ENCODE peak calls at places on chromosomes 12 and 14, in eight cellular contexts. B is RPMI8226; Z is CD4-positive, CD25-positive, alpha-beta regulatory T cell; S is C1 segment of cervical spinal cord; I is NCI-H1694 treated with DMSO at 0.1 percent for 48 hours; W is right lobe of liver; R is ovary; A is effector CD4-positive, alpha-beta T cell. Q is an unnamed sample.

GRCh38 chr14:106843951-106844483 is 1317.6 kb downstream of the TMEM121 start:
- DNase-seq in B (no peak), Z (no peak), S (no peak), I (no peak), W (no peak), R (peak), A (no peak), Q (no peak)

GRCh38 chr14:50772361-50772760 is 58.6 kb downstream of the NIN start:
- DNase-seq in B (no peak), Z (no peak), S (no peak), I (no peak), W (no peak), R (no peak), A (no peak), Q (no peak)

GRCh38 chr12:106585862-106586534 is 3.2 kb downstream of the RFX4 start:
- DNase-seq in B (no peak), Z (no peak), S (peak), I (no peak), W (no peak), R (no peak), A (no peak), Q (no peak)

GRCh38 chr12:127787544-127787943 is 479.4 kb upstream of the TMEM132C start:
- DNase-seq in B (no peak), Z (no peak), S (no peak), I (no peak), W (no peak), R (no peak), A (no peak), Q (no peak)

GRCh38 chr12:55296469-55296868 is at the start of gene OR6C6:
- DNase-seq in B (no peak), Z (no peak), S (no peak), I (no peak), W (no peak), R (no peak), A (no peak), Q (no peak)

GRCh38 chr14:96030136-96030760 is 8.9 kb upstream of the C14orf132 start:
- DNase-seq in B (no peak), Z (no peak), S (no peak), I (no peak), W (no peak), R (no peak), A (no peak), Q (no peak)

GRCh38 chr12:21852251-21852650 is 77.7 kb upstream of the KCNJ8 start:
- DNase-seq in B (no peak), Z (no peak), S (no peak), I (no peak), W (no peak), R (no peak), A (no peak), Q (no peak)

GRCh38 chr12:11545438-11546330 is 103.8 kb upstream of the ETV6 start:
- DNase-seq in B (peak), Z (peak), S (no peak), I (peak), W (no peak), R (no peak), A (peak), Q (no peak)

GRCh38 chr12:123388948-123389559 is 5.1 kb downstream of the KMT5A start:
- DNase-seq in B (no peak), Z (peak), S (no peak), I (no peak), W (no peak), R (no peak), A (no peak), Q (no peak)

GRCh38 chr12:86331457-86331856 is 75.3 kb upstream of the MGAT4C start:
- DNase-seq in B (no peak), Z (no peak), S (no peak), I (no peak), W (no peak), R (no peak), A (no peak), Q (no peak)

GRCh38 chr14:67717048-67717447 is 15.4 kb downstream of the RDH12 start:
- DNase-seq in B (no peak), Z (no peak), S (no peak), I (no peak), W (no peak), R (no peak), A (no peak), Q (no peak)

GRCh38 chr14:23894687-23895419 is 58.7 kb upstream of the DHRS4 start:
- DNase-seq in B (no peak), Z (no peak), S (no peak), I (no peak), W (no peak), R (no peak), A (no peak), Q (no peak)